ENCODE peak calls at places on chromosomes 4 and X, in six cellular contexts. E is Calu3; C is IMR-90; R is effector memory CD4-positive, alpha-beta T cell; I is NCI-H2029; D is pons. Q is an unnamed sample.

GRCh38 chr4:174494731-174495130 is 27.6 kb downstream of the HPGD start:
- DNase-seq in E (no peak), C (no peak), R (no peak), I (no peak), D (no peak), Q (no peak)

GRCh38 chrX:154068560-154068959 is 29.0 kb downstream of the MECP2 start:
- DNase-seq in E (no peak), C (no peak), R (no peak), I (no peak), D (no peak), Q (no peak)

GRCh38 chr4:174283507-174284180 is at the start of the genes CEP44 and FBXO8:
- DNase-seq in E (peak), C (peak), R (peak), I (peak), D (peak), Q (peak)

GRCh38 chrX:1518512-1518911 is 18.5 kb downstream of the P2RY8 start:
- DNase-seq in E (no peak), C (no peak), R (no peak), I (no peak), D (no peak), Q (no peak)

GRCh38 chr4:141375855-141376254 is 155.2 kb downstream of the ZNF330 start:
- DNase-seq in E (peak), C (peak), R (no peak), I (peak), D (no peak), Q (no peak)

GRCh38 chr4:8762951-8763735 is 108.5 kb downstream of the HMX1 start:
- DNase-seq in E (no peak), C (no peak), R (no peak), I (no peak), D (no peak), Q (no peak)

GRCh38 chr4:78439328-78439727 is 112.2 kb upstream of the ANXA3 start:
- DNase-seq in E (peak), C (no peak), R (no peak), I (no peak), D (no peak), Q (no peak)

GRCh38 chrX:71953946-71954345 is 43.3 kb downstream of the NHSL2 start:
- DNase-seq in E (no peak), C (no peak), R (no peak), I (no peak), D (no peak), Q (no peak)

GRCh38 chrX:10089378-10089795 is 67.4 kb upstream of the CLCN4 start:
- DNase-seq in E (no peak), C (peak), R (no peak), I (peak), D (no peak), Q (no peak)

GRCh38 chr4:41375561-41375960 is 118.8 kb downstream of the UCHL1 start:
- DNase-seq in E (peak), C (no peak), R (no peak), I (no peak), D (no peak), Q (no peak)

GRCh38 chr4:48602763-48603162 is 112.7 kb downstream of the ZAR1 start:
- DNase-seq in E (no peak), C (peak), R (no peak), I (no peak), D (no peak), Q (no peak)

GRCh38 chr4:151442002-151442401 is 33.0 kb downstream of the FHIP1A start:
- DNase-seq in E (no peak), C (no peak), R (no peak), I (no peak), D (no peak), Q (no peak)

GRCh38 chr4:154491341-154491679 is 289 bp downstream of the DCHS2 start:
- DNase-seq in E (no peak), C (peak), R (no peak), I (no peak), D (peak), Q (no peak)

GRCh38 chr4:147409350-147409749 is 71.5 kb upstream of the EDNRA start:
- DNase-seq in E (no peak), C (peak), R (no peak), I (no peak), D (no peak), Q (no peak)

GRCh38 chr4:147981305-147981704 is 249.4 kb downstream of the ARHGAP10 start:
- DNase-seq in E (no peak), C (peak), R (no peak), I (no peak), D (no peak), Q (no peak)

GRCh38 chr4:107939307-107939706 is 8.0 kb downstream of the CYP2U1 start:
- DNase-seq in E (no peak), C (peak), R (no peak), I (no peak), D (no peak), Q (no peak)

GRCh38 chr4:154313004-154313587 is 178.5 kb downstream of the DCHS2 start:
- DNase-seq in E (no peak), C (no peak), R (no peak), I (no peak), D (no peak), Q (no peak)

GRCh38 chr4:84877051-84877833 is 89.2 kb downstream of the WDFY3 start:
- DNase-seq in E (no peak), C (no peak), R (no peak), I (no peak), D (no peak), Q (no peak)

GRCh38 chr4:187063251-187063650 is 339.6 kb upstream of the FAT1 start:
- DNase-seq in E (no peak), C (no peak), R (no peak), I (no peak), D (no peak), Q (no peak)

GRCh38 chr4:2302387-2303119 is 40.6 kb upstream of the MXD4 start:
- DNase-seq in E (no peak), C (no peak), R (no peak), I (no peak), D (no peak), Q (no peak)

GRCh38 chr4:29756966-29757365 is 963.2 kb upstream of the PCDH7 start:
- DNase-seq in E (no peak), C (no peak), R (no peak), I (no peak), D (no peak), Q (no peak)

GRCh38 chr4:153292897-153293674 is 51.4 kb upstream of the MND1 start:
- DNase-seq in E (no peak), C (no peak), R (no peak), I (no peak), D (no peak), Q (no peak)

GRCh38 chrX:41382699-41383645 is 49.0 kb downstream of the DDX3X start:
- DNase-seq in E (peak), C (peak), R (peak), I (peak), D (peak), Q (no peak)

GRCh38 chr4:94410678-94411206 is 41.0 kb upstream of the PDLIM5 start:
- DNase-seq in E (no peak), C (no peak), R (no peak), I (no peak), D (no peak), Q (no peak)

GRCh38 chrX:12798601-12799000 is 7.4 kb downstream of the PRPS2 start:
- DNase-seq in E (no peak), C (peak), R (no peak), I (no peak), D (no peak), Q (no peak)

GRCh38 chr4:15754323-15754722 is 23.8 kb upstream of the CD38 start:
- DNase-seq in E (no peak), C (peak), R (peak), I (no peak), D (no peak), Q (peak)

GRCh38 chrX:47366051-47366722 is 4.2 kb upstream of the ZNF157 start:
- DNase-seq in E (no peak), C (peak), R (peak), I (peak), D (peak), Q (no peak)

GRCh38 chr4:37602454-37603069 is 83.6 kb downstream of the RELL1 start:
- DNase-seq in E (no peak), C (no peak), R (no peak), I (no peak), D (no peak), Q (no peak)

GRCh38 chrX:33204889-33205288 is 6.5 kb downstream of the DMD start:
- DNase-seq in E (no peak), C (peak), R (no peak), I (no peak), D (peak), Q (no peak)

GRCh38 chrX:103157511-103158316 is 57.2 kb upstream of the BEX4 start:
- DNase-seq in E (peak), C (peak), R (no peak), I (peak), D (peak), Q (peak)